ENCODE peak calls at places on chromosomes 11 and 22, in eight cellular contexts. K is esophagus squamous epithelium, U is A549, C is fibroblast of lung, S is heart left ventricle, Q is left ventricle myocardium inferior, N is H9, Z is retinal pigment epithelial cell. R is an unnamed sample.

GRCh38 chr11:128533473-128533872 is 53.9 kb downstream of the ETS1 start:
- DNase-seq in K (no peak), U (no peak), C (no peak), S (no peak), Q (no peak), N (no peak), Z (no peak), R (no peak)

GRCh38 chr11:35540526-35540925 is 15.1 kb upstream of the PAMR1 start:
- DNase-seq in K (no peak), U (no peak), C (peak), S (no peak), Q (no peak), N (no peak), Z (no peak), R (no peak)

GRCh38 chr11:5007561-5007960 is 12.9 kb downstream of the OR51L1 start:
- DNase-seq in K (no peak), U (no peak), C (no peak), S (no peak), Q (no peak), N (no peak), Z (no peak), R (no peak)

GRCh38 chr11:3190600-3190999 is 25.5 kb upstream of the OSBPL5 start:
- DNase-seq in K (no peak), U (no peak), C (no peak), S (no peak), Q (no peak), N (no peak), Z (no peak), R (no peak)

GRCh38 chr22:19358703-19359553 is 67.4 kb upstream of the CLTCL1 start:
- DNase-seq in K (no peak), U (no peak), C (no peak), S (no peak), Q (no peak), N (no peak), Z (no peak), R (no peak)

GRCh38 chr11:44946268-44946667 is 4.4 kb downstream of the TP53I11 start:
- DNase-seq in K (no peak), U (no peak), C (no peak), S (peak), Q (peak), N (no peak), Z (no peak), R (peak)

GRCh38 chr11:85762226-85762625 is 48.7 kb downstream of the SYTL2 start:
- DNase-seq in K (no peak), U (no peak), C (no peak), S (no peak), Q (no peak), N (no peak), Z (no peak), R (no peak)

GRCh38 chr22:36291831-36292740 is 39.2 kb downstream of the APOL1 start:
- DNase-seq in K (no peak), U (no peak), C (no peak), S (no peak), Q (peak), N (no peak), Z (no peak), R (no peak)

GRCh38 chr11:47412152-47412746 is 3.9 kb downstream of the SLC39A13 start:
- DNase-seq in K (no peak), U (peak), C (no peak), S (peak), Q (peak), N (peak), Z (no peak), R (no peak)

GRCh38 chr11:27228232-27228631 is 134.8 kb downstream of the CCDC34 start:
- DNase-seq in K (no peak), U (no peak), C (no peak), S (no peak), Q (no peak), N (no peak), Z (no peak), R (no peak)

GRCh38 chr11:115591380-115591779 is 87.2 kb upstream of the CADM1 start:
- DNase-seq in K (no peak), U (no peak), C (no peak), S (no peak), Q (no peak), N (no peak), Z (no peak), R (no peak)

DNA sequence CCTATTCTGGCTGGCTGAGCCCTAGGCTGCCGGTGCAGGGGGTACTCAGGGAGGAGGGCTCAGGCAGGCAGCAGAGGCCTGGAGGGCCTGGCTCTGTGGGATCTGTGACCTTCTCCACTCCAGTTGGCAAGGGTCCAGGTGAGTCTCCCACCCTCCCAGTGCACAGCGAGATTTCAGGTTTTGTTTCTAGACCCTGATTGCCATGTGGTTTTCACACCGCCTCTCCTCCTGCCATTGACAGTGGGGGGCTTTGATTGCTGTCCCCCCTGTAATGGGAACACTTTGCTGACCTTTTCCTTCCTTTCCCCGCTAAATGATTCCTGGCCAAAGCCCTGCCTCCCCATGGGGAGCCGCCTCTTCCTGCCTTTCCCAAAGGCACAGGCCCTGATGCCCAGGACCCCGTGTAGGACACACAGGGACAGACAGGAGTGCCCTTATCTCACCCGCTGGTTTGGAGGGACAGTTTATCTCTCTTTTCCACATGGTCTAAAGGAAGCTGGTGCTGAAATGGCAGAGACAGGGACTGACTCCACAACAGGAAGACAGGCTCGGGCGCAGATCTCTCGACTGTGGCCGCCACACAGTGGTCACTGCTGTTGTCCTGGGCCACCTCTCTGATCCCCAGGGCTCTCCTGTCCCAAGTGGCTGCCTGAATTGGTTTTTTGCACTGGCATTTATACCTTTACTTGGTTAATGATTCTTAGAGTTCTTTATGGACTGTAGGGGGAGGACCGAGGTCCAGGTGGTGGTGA is 43.4 kb downstream of the BCR start:
- DNase-seq in K (no peak), U (no peak), C (no peak), S (peak), Q (no peak), N (no peak), Z (no peak), R (no peak)
- TF ChIP-seq CTCF in K (no peak), U (no peak), C (no peak), S (no peak), Q (no peak), N (no peak), Z (no peak), R (no peak)

DNA sequence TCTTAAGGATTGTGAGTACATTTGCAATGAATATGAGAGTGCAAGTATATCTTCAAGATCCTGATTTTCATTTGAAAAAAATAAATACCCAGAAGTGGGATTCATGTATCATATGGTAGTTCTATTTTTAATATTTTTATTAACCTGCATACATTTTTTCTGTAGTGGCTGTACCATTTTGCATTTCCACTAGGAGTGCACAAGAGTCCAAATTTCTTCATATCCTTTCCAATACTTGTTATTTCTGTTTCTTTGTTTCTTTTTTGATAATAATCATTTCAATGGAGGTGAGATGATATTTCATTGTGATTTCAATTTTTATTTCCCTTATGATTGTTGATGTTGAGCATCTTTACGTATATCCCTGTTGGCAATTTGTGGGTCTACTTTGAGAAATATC is 759.8 kb upstream of the CNTN5 start:
- DNase-seq in K (no peak), U (no peak), C (no peak), S (no peak), Q (no peak), N (no peak), Z (no peak), R (no peak)
- TF ChIP-seq CTCF in K (no peak), U (no peak), C (no peak), S (no peak), Q (no peak), N (no peak), Z (peak), R (no peak)

GRCh38 chr11:62082292-62082657 is 41.5 kb upstream of the INCENP start:
- DNase-seq in K (no peak), U (no peak), C (no peak), S (no peak), Q (no peak), N (no peak), Z (no peak), R (no peak)
- TF ChIP-seq CTCF in K (no peak), U (no peak), C (no peak), S (no peak), Q (peak), N (no peak), Z (no peak), R (no peak)

DNA sequence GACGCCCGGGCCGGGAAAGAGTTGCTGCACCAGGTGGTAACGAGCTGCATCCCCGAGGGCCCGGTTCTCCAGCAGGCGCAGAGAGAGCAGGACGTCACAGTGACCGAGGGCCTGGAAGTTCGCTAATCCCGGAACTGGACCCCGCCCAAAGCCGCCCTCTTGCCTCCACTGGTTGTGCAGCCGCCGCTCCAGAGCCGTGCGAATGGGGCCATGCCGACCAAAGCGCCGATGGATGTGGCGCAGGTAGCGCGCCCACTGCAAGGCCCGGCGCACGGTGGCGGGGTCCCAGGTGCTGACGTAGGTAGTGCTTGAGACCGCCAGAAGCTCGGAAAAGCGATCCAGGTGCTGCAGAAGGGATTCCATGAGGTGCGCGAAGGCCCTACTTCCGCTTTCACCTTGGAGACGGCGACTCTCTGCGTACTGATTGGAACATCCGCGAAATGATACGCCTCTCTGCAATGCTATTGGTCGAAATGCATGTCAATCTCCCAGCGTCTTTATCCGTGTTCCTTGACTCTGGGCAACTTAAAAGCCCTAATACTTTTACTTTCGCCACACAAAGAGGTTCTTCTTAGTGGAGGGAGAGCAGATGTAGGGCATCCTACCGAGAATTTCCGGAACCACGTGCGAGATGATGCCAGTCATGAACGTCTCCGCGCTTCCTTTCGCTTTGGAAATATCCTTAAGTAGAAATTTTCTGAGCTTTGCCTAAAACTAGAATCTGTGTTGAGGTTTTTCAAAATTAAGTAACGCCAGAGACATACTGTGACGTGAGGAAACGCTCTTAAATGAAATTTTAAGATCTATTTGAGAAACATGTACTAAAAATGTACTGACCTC is at the start of gene FANCF:
- DNase-seq in K (peak), U (peak), C (peak), S (peak), Q (peak), N (peak), Z (peak), R (peak)
- TF ChIP-seq CTCF in K (no peak), U (no peak), C (no peak), S (no peak), Q (no peak), N (no peak), Z (no peak), R (no peak)

GRCh38 chr22:38826801-38827200 is 17.0 kb downstream of the NPTXR start:
- DNase-seq in K (no peak), U (no peak), C (no peak), S (no peak), Q (no peak), N (no peak), Z (no peak), R (no peak)

GRCh38 chr22:38823637-38824036 is 20.2 kb downstream of the NPTXR start:
- DNase-seq in K (no peak), U (no peak), C (no peak), S (no peak), Q (no peak), N (no peak), Z (no peak), R (no peak)

GRCh38 chr22:38823076-38823475 is 20.8 kb downstream of the NPTXR start:
- DNase-seq in K (no peak), U (no peak), C (no peak), S (no peak), Q (no peak), N (no peak), Z (no peak), R (no peak)

GRCh38 chr22:38826386-38826785 is 17.4 kb downstream of the NPTXR start:
- DNase-seq in K (no peak), U (no peak), C (no peak), S (no peak), Q (no peak), N (no peak), Z (no peak), R (no peak)

DNA sequence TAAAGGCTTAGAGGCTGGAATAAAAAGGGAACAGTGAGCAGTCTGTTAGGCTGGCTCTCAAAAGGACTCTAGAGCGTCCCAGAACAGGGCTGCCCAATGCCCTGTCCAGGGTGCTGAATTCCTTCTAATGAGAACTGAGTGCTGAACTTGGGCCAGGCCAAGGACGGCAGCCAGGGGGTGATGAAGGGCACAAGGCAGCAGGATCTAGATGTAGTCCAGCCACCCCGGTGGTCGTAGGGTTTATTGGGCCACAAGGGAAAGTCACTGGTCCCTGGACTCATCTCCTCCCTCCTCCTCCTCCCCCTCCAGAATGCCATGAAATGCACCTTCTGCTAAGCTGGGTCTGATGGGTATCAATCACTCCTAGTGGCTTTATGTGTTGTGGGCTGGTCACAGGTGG is 19.2 kb downstream of the NPTXR start:
- DNase-seq in K (no peak), U (peak), C (peak), S (peak), Q (peak), N (peak), Z (peak), R (no peak)
- TF ChIP-seq CTCF in K (peak), U (no peak), C (peak), S (peak), Q (peak), N (peak), Z (peak), R (no peak)

R was measured in omental fat pad.